ENCODE peak calls at places on chromosomes 11 and 22, in five cellular contexts. N, K, U, M and O are unnamed samples.

GRCh38 chr22:16932577-16932976 is 75.4 kb downstream of the GAB4 start:
- DNase-seq in N (no peak), K (no peak), U (no peak), M (no peak), O (no peak)

GRCh38 chr11:45301537-45302246 is 15.6 kb upstream of the SYT13 start:
- DNase-seq in N (no peak), K (no peak), U (no peak), M (no peak), O (no peak)

GRCh38 chr11:102527701-102528100 is 2.8 kb downstream of the MMP7 start:
- DNase-seq in N (no peak), K (no peak), U (no peak), M (no peak), O (no peak)

GRCh38 chr11:87970762-87971161 is 204.5 kb downstream of the RAB38 start:
- DNase-seq in N (no peak), K (no peak), U (no peak), M (no peak), O (no peak)

GRCh38 chr11:88179141-88179540 is 3.9 kb upstream of the RAB38 start:
- DNase-seq in N (no peak), K (no peak), U (no peak), M (no peak), O (peak; percentile 83)

GRCh38 chr11:112834277-112834755 is 126.9 kb upstream of the NCAM1 start:
- DNase-seq in N (no peak), K (no peak), U (peak; percentile 10), M (peak; percentile 93), O (no peak)

GRCh38 chr22:40216041-40216756 is 38.5 kb downstream of the TNRC6B start:
- DNase-seq in N (no peak), K (no peak), U (no peak), M (no peak), O (no peak)

GRCh38 chr11:76860539-76861475 is at the start of gene ACER3:
- DNase-seq in N (peak; percentile 76), K (peak; percentile 88), U (peak; percentile 38), M (peak; percentile 94), O (peak; percentile 66)

GRCh38 chr22:31080848-31081649 is at the start of gene SMTN:
- DNase-seq in N (peak; percentile 83), K (peak; percentile 82), U (no peak), M (peak; percentile 97), O (no peak)

GRCh38 chr11:11032072-11032471 is 174.2 kb upstream of the ZBED5 start:
- DNase-seq in N (no peak), K (no peak), U (no peak), M (no peak), O (no peak)

GRCh38 chr22:20009582-20010306 is 6.9 kb downstream of the ARVCF start:
- DNase-seq in N (no peak), K (no peak), U (no peak), M (no peak), O (no peak)

GRCh38 chr11:62922653-62923371 is 1.6 kb upstream of the CHRM1 start:
- DNase-seq in N (no peak), K (peak; percentile 50), U (no peak), M (no peak), O (no peak)

GRCh38 chr11:64476866-64477265 is 114.2 kb upstream of the SLC22A12 start:
- DNase-seq in N (no peak), K (no peak), U (no peak), M (no peak), O (no peak)

GRCh38 chr22:44311855-44312170 is 938 bp downstream of the SHISAL1 start:
- DNase-seq in N (no peak), K (no peak), U (no peak), M (no peak), O (peak; percentile 46)

GRCh38 chr22:31723699-31724098 is 26.2 kb downstream of the PRR14L start:
- DNase-seq in N (no peak), K (no peak), U (no peak), M (no peak), O (no peak)

GRCh38 chr11:57426439-57426753 is 525 bp downstream of the SLC43A3 start:
- DNase-seq in N (no peak), K (no peak), U (no peak), M (no peak), O (no peak)

GRCh38 chr11:1077417-1078119 is 2.9 kb downstream of the MUC2 start:
- DNase-seq in N (no peak), K (no peak), U (no peak), M (peak; percentile 40), O (no peak)

GRCh38 chr11:106309070-106309684 is 231.7 kb downstream of the AASDHPPT start:
- DNase-seq in N (no peak), K (no peak), U (no peak), M (no peak), O (no peak)

GRCh38 chr11:72727521-72727920 is 24.7 kb downstream of the ARAP1 start:
- DNase-seq in N (no peak), K (no peak), U (no peak), M (no peak), O (no peak)
- H3K27ac ChIP-seq in N (no peak overlapping the region), K (no peak overlapping the region), U (peak overlapping the region; percentile 63), M (no peak overlapping the region), O (no peak overlapping the region)

GRCh38 chr11:12682288-12682687 is 8.1 kb downstream of the TEAD1 start:
- DNase-seq in N (no peak), K (no peak), U (no peak), M (no peak), O (no peak)

GRCh38 chr11:12681462-12681861 is 7.2 kb downstream of the TEAD1 start:
- DNase-seq in N (no peak), K (no peak), U (no peak), M (no peak), O (no peak)

GRCh38 chr11:12680246-12680939 is 6.2 kb downstream of the TEAD1 start:
- DNase-seq in N (no peak), K (no peak), U (peak; percentile 56), M (peak; percentile 95), O (no peak)

GRCh38 chr11:12679471-12679870 is 5.2 kb downstream of the TEAD1 start:
- DNase-seq in N (no peak), K (no peak), U (no peak), M (no peak), O (no peak)

DNA sequence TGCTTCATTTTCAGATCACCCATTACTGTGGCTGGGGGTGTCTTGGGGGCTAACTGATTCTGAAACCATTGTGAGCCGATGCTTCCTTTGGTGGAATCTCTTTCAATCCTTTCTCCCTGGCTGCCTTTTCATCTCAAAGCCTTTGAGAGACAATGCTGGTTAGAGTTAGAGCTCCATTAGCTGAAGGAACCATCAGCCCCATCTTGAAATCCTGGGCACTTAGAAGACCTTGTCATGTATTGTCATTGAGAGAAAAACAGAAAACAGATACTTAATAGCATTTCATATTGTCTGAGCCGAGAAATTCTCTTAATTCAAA is 6.7 kb downstream of the TEAD1 start:
- DNase-seq in N (no peak), K (no peak), U (no peak), M (no peak), O (no peak)
- H3K27ac ChIP-seq in N (no peak overlapping the region), K (peak overlapping the region; percentile 92), U (peak overlapping the region; percentile 63), M (peak overlapping the region; percentile 99), O (peak overlapping the region; percentile 10)

DNA sequence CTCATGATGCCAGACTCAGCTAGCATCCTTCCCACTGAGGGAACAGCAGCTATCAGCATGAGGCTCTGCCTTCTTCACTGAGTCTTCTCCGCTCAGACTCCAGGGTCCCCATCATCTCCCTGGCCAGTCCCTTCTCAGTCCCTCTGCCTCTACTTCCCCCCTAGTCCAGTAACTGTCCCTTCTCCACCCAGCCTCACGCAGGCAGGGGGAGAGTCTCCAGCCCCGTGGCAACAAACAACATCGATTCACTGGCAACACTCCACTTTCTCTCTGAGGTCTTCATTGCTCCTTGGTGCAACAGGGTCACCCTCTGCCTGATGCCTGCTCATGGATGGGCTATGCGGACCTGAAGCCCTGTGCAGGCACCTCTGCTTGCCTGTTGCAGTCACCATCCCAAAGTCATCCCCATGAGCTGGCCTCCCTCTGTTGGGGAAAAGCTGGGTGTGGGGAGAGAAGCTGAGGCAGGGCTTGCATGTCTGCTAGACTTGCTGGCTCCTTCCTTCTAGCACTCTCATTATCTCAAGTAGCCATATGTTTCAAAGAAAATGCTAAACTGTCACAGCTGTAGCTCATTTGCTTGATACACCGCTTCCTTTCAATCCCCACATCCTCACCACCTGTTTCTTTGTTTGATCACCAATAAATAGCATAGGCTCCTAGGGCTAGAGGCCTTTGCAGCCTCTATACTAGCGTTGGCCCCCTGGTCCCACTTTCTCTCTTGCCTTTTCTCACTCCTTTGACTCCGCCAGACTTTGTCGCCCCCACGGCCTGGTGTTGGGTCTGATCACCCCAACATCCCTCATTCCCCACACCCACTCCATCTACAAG is 4.3 kb upstream of the BCR start:
- DNase-seq in N (no peak), K (no peak), U (no peak), M (no peak), O (no peak)
- H3K27ac ChIP-seq in N (no peak overlapping the region), K (no peak overlapping the region), U (no peak overlapping the region), M (no peak overlapping the region), O (no peak overlapping the region)

GRCh38 chr11:66958232-66958955 is at the start of gene PC:
- DNase-seq in N (peak; percentile 99), K (peak; percentile 99), U (peak; percentile 100), M (peak; percentile 100), O (peak; percentile 96)
- H3K27ac ChIP-seq in N (peak within 1 kb of the TSS; percentile 14), K (peak within 1 kb of the TSS; percentile 83), U (peak within 1 kb of the TSS; percentile 77), M (peak within 1 kb of the TSS; percentile 76), O (peak within 1 kb of the TSS; percentile 61)